ENCODE peak calls at places on chromosome 14, in ten cellular contexts. X is upper lobe of right lung; M is mesendoderm; V is CD8-positive, alpha-beta T cell; D is sigmoid colon; G is body of pancreas; Q is aorta; F is CD8-positive, alpha-beta memory T cell; N is OCI-LY7; C is endothelial cell of umbilical vein. J is an unnamed sample. For H3K4me1, the result is how much of the 10 kb centered on the place peaks cover.

GRCh38 chr14:92897922-92898599 is 24.9 kb upstream of the CHGA start:
- DNase-seq in F (no peak), G (no peak), X (no peak), Q (no peak), N (no peak), D (no peak), M (no peak), C (no peak), V (no peak), J (no peak)

GRCh38 chr14:35961697-35962274 is 135.6 kb downstream of the BRMS1L start:
- DNase-seq in N (no peak), F (no peak), M (no peak), V (no peak), D (no peak), G (no peak), Q (no peak), C (no peak), X (no peak), J (no peak)

GRCh38 chr14:56145181-56145580 is 27.0 kb downstream of the PELI2 start:
- DNase-seq in D (no peak), X (no peak), F (no peak), V (no peak), Q (no peak), G (no peak), N (no peak), M (no peak), C (no peak), J (no peak)

GRCh38 chr14:21498540-21499526 is 12.3 kb downstream of the METTL3 start:
- DNase-seq in M (peak), X (no peak), F (peak), C (peak), N (peak), V (peak), G (peak), D (no peak), Q (no peak), J (peak)

GRCh38 chr14:34817768-34818167 is 57.4 kb downstream of the BAZ1A start:
- DNase-seq in Q (no peak), F (no peak), C (no peak), V (no peak), N (no peak), X (no peak), D (no peak), M (no peak), G (no peak), J (no peak)

GRCh38 chr14:102140027-102140749 is 491 bp downstream of the WDR20 start:
- DNase-seq in C (peak), G (peak), X (peak), M (peak), F (peak), N (peak), D (peak), V (peak), Q (peak), J (peak)

GRCh38 chr14:78697341-78697740 is 527.2 kb downstream of the NRXN3 start:
- DNase-seq in V (no peak), F (no peak), D (no peak), M (peak), C (peak), G (no peak), N (peak), Q (no peak), X (no peak), J (no peak)

GRCh38 chr14:68626386-68626785 is 166.5 kb downstream of the ZFP36L1 start:
- DNase-seq in G (no peak), V (no peak), M (no peak), X (peak), N (no peak), D (no peak), C (no peak), Q (peak), F (no peak), J (no peak)

GRCh38 chr14:62269204-62269603 is 507.0 kb downstream of the SNAPC1 start:
- DNase-seq in N (no peak), V (no peak), C (no peak), G (no peak), D (no peak), F (no peak), M (no peak), Q (no peak), X (no peak), J (no peak)

GRCh38 chr14:94462763-94463572 is 10.4 kb upstream of the SERPINA11 start:
- DNase-seq in F (no peak), N (no peak), X (no peak), C (no peak), D (no peak), V (no peak), Q (no peak), M (no peak), G (no peak), J (no peak)

GRCh38 chr14:58298880-58299664 is 717 bp downstream of the ARID4A start:
- DNase-seq in G (peak), D (peak), F (peak), N (peak), V (peak), Q (peak), M (peak), X (peak), C (peak), J (peak)

GRCh38 chr14:55077155-55077554 is 25.7 kb downstream of the MAPK1IP1L start:
- DNase-seq in M (no peak), X (no peak), D (no peak), Q (no peak), N (no peak), V (no peak), G (peak), C (no peak), F (no peak), J (no peak)

GRCh38 chr14:106844608-106845285 is 1318.4 kb downstream of the TMEM121 start:
- DNase-seq in F (peak), M (no peak), C (no peak), V (peak), D (peak), N (peak), Q (peak), X (peak), G (peak), J (peak)

GRCh38 chr14:35416108-35416750 is 11.7 kb upstream of the NFKBIA start:
- DNase-seq in V (peak), G (no peak), F (peak), D (no peak), N (no peak), M (no peak), C (no peak), Q (no peak), X (no peak), J (no peak)

DNA sequence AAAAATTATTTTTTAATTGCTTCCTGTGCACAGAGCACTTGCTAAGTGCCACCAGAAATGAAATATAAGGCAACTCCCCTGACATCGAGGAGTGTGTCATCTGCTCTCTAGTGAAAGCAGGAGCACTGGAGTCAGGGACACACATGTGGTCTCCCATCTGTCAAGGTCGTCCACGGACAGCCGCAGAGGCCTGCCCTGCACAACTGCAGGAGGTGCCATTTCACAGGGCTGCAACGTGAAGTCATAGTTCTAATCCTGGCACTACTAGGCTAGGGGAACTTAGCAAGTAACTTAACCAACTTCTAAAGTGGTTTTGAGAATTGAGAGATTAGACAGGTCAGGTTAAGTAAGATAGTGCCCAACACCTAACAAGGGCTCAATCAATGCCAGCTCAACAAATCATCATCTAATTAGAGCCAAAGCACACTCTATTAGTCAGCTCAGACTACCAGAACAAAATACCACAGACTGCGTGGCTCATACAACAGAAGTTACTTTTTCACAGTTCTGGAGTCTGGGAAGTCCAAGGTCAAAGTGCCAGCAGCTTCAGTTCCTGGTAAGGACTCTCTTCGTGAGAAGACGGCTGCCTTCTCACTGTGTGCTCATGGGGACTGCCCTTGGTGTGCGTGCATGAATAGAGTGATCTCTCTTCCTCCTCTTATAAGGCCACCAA is 30.7 kb downstream of the FOXN3 start:
- DNase-seq in D (peak), M (no peak), N (no peak), X (no peak), C (peak), V (no peak), Q (no peak), F (no peak), G (no peak), J (no peak)
- H3K4me1 ChIP-seq in D (half or more), M (under half), N (half or more), X (under half), C (under half), V (under half), Q (under half), F (under half), G (under half), J (under half)

GRCh38 chr14:52730708-52731111 is 744 bp downstream of the STYX start:
- DNase-seq in Q (no peak), M (no peak), D (no peak), G (peak), X (no peak), F (no peak), C (peak), V (no peak), N (no peak), J (no peak)

GRCh38 chr14:52740751-52741150 is 10.8 kb downstream of the STYX start:
- DNase-seq in V (no peak), N (no peak), X (no peak), F (no peak), C (peak), Q (no peak), G (no peak), D (no peak), M (no peak), J (no peak)

GRCh38 chr14:52738409-52738808 is 8.4 kb downstream of the STYX start:
- DNase-seq in C (no peak), D (no peak), N (no peak), Q (no peak), G (no peak), M (no peak), V (no peak), X (no peak), F (no peak), J (no peak)

GRCh38 chr14:52733824-52734223 is 3.9 kb downstream of the STYX start:
- DNase-seq in F (no peak), X (no peak), G (no peak), C (no peak), D (no peak), M (peak), V (no peak), N (no peak), Q (no peak), J (no peak)

GRCh38 chr14:52735921-52736489 is 6.0 kb downstream of the STYX start:
- DNase-seq in F (no peak), V (no peak), X (no peak), Q (no peak), C (no peak), M (peak), D (no peak), G (no peak), N (no peak), J (no peak)
- H3K4me1 ChIP-seq in F (half or more), V (half or more), X (under half), Q (under half), C (under half), M (under half), D (under half), G (under half), N (under half), J (under half)

DNA sequence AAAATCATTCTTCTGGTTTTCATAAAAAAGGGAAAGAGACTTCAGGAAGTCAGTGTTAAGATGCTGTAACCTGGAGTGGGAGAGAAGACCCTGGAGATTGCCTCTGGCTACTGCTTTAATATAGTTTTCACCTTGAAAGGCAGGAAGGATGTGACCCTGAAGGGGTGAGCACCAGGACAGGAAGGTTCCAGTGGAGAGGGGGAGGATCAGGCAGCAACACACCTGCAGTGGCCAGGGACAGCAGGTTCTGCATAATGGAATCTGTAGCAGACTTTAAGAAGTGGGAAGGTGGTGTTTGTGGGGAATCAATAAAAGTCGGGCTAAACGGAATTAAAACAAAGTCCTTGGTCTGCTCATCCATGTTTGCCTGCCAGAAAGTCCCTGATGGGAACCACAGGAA is 6.3 kb upstream of the HEATR5A start:
- DNase-seq in V (no peak), N (no peak), M (no peak), G (no peak), D (no peak), C (no peak), Q (no peak), F (no peak), X (no peak), J (no peak)
- H3K4me1 ChIP-seq in V (under half), N (under half), M (under half), G (under half), D (under half), C (under half), Q (under half), F (under half), X (under half), J (under half)

GRCh38 chr14:24369907-24370687 is 2.1 kb downstream of the NFATC4 start:
- DNase-seq in M (no peak), V (no peak), G (no peak), X (no peak), C (no peak), F (no peak), Q (no peak), D (no peak), N (no peak), J (no peak)
- H3K4me1 ChIP-seq in M (under half), V (under half), G (under half), X (under half), C (under half), F (under half), Q (under half), D (under half), N (under half), J (under half)

DNA sequence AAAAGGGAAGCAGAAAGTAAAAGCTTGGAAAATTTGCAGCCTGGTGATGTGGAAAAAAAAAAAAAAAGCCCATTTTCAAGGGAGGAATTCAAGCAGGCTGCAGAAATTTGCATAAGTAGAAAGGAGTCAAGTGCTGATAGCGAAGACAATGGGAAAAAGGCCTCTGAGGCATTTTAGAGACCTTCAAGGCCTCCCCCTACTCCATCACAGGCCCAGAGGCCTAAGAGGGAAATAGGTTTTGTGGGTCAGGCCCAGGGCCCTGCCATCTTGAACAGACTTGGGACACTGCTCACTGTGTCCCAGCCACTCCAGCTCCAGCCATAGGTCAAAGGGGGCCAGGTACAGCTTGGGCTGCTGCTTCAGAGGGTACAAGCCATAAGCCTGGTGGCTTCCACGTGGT is 13.8 kb upstream of the PRKD1 start:
- DNase-seq in C (no peak), Q (no peak), V (no peak), X (no peak), F (no peak), M (peak), D (no peak), N (no peak), G (no peak), J (no peak)
- H3K4me1 ChIP-seq in C (under half), Q (under half), V (under half), X (under half), F (under half), M (under half), D (under half), N (under half), G (under half), J (under half)

J was measured in prostate gland.